ENCODE peak calls at places on chromosomes 4 and X, in five cellular contexts. K is HT-29, J is DMS153, R is dorsolateral prefrontal cortex, I is tibial nerve. V is an unnamed sample.

GRCh38 chr4:132180020-132180427 is 969.1 kb upstream of the PCDH10 start:
- DNase-seq in K (no peak), J (no peak), R (no peak), I (no peak), V (no peak)

GRCh38 chr4:142534994-142535393 is 311.1 kb downstream of the INPP4B start:
- DNase-seq in K (no peak), J (no peak), R (no peak), I (no peak), V (no peak)

GRCh38 chrX:48996969-48997368 is 5.1 kb downstream of the GRIPAP1 start:
- DNase-seq in K (no peak), J (no peak), R (no peak), I (no peak), V (no peak)

GRCh38 chrX:74419861-74420193 is 1.5 kb upstream of the SLC16A2 start:
- DNase-seq in K (no peak), J (no peak), R (no peak), I (no peak), V (no peak)

GRCh38 chrX:11298600-11298999 is 5.4 kb downstream of the AMELX start:
- DNase-seq in K (no peak), J (no peak), R (no peak), I (no peak), V (no peak)

GRCh38 chr4:30839583-30840520 is 119.7 kb downstream of the PCDH7 start:
- DNase-seq in K (no peak), J (no peak), R (no peak), I (no peak), V (no peak)

GRCh38 chr4:51845736-51846135 is 2.8 kb downstream of the DCUN1D4 start:
- DNase-seq in K (no peak), J (no peak), R (no peak), I (no peak), V (no peak)

GRCh38 chr4:85591361-85592098 is 116.6 kb downstream of the ARHGAP24 start:
- DNase-seq in K (no peak), J (no peak), R (no peak), I (no peak), V (no peak)

GRCh38 chr4:57148831-57149230 is 38.6 kb upstream of the IGFBP7 start:
- DNase-seq in K (no peak), J (no peak), R (no peak), I (no peak), V (no peak)

GRCh38 chrX:68828740-68829593 is at the start of gene EFNB1:
- DNase-seq in K (peak; percentile 96), J (peak; percentile 84), R (peak; percentile 91), I (peak; percentile 86), V (peak; percentile 69)

GRCh38 chr4:88722828-88723227 is 25.2 kb upstream of the NAP1L5 start:
- DNase-seq in K (no peak), J (no peak), R (no peak), I (no peak), V (no peak)

GRCh38 chr4:47704693-47705325 is 133.1 kb downstream of the CORIN start:
- DNase-seq in K (peak; percentile 55), J (peak; percentile 7), R (peak; percentile 48), I (no peak), V (peak; percentile 1)

GRCh38 chrX:136708348-136708747 is 60.4 kb downstream of the CD40LG start:
- DNase-seq in K (peak; percentile 37), J (peak; percentile 2), R (no peak), I (no peak), V (no peak)

GRCh38 chrX:80810365-80810978 is 795 bp upstream of the BRWD3 start:
- DNase-seq in K (no peak), J (no peak), R (no peak), I (no peak), V (no peak)

GRCh38 chr4:7964459-7964858 is 24.8 kb upstream of the AFAP1 start:
- DNase-seq in K (no peak), J (no peak), R (no peak), I (no peak), V (no peak)

GRCh38 chrX:115949900-115950822 is 220.4 kb upstream of the AGTR2 start:
- DNase-seq in K (no peak), J (peak; percentile 8), R (peak; percentile 88), I (no peak), V (peak; percentile 65)

GRCh38 chr4:1644906-1645657 is 39.0 kb downstream of the FAM53A start:
- DNase-seq in K (no peak), J (no peak), R (peak; percentile 80), I (no peak), V (peak; percentile 78)

GRCh38 chr4:47719576-47719975 is 118.3 kb downstream of the CORIN start:
- DNase-seq in K (no peak), J (no peak), R (no peak), I (no peak), V (no peak)

GRCh38 chr4:108031427-108032083 is 41.9 kb downstream of the HADH start:
- DNase-seq in K (no peak), J (no peak), R (no peak), I (no peak), V (no peak)

GRCh38 chr4:46844325-46844917 is 64.6 kb downstream of the COX7B2 start:
- DNase-seq in K (peak; percentile 68), J (no peak), R (peak; percentile 47), I (no peak), V (no peak)

GRCh38 chr4:30901781-30902479 is 181.8 kb downstream of the PCDH7 start:
- DNase-seq in K (peak; percentile 42), J (no peak), R (no peak), I (no peak), V (no peak)

GRCh38 chr4:46329118-46329976 is 60.6 kb downstream of the GABRA2 start:
- DNase-seq in K (peak; percentile 80), J (peak; percentile 35), R (peak; percentile 54), I (no peak), V (peak; percentile 8)

GRCh38 chrX:113929004-113929403 is 654.9 kb upstream of the HTR2C start:
- DNase-seq in K (peak; percentile 74), J (peak; percentile 4), R (no peak), I (no peak), V (no peak)

GRCh38 chr4:103079621-103080020 is 3.1 kb upstream of the SLC9B2 start:
- DNase-seq in K (no peak), J (no peak), R (no peak), I (no peak), V (no peak)